ENCODE peak calls at places on chromosomes 6 and 20, in four cellular contexts. One of them, this sample, is unnamed.

GRCh38 chr6:73652637-73653570 is 888 bp downstream of the SLC17A5 start:
- DNase-seq in cardiac muscle cell: peak
- DNase-seq in NCI-H1930: peak
- DNase-seq in activated B cell treated with CpG ODN at 0.5 μM for 24 hours: peak
- DNase-seq in this sample: peak

GRCh38 chr6:151729829-151730495 is 77.5 kb upstream of the ESR1 start:
- DNase-seq in cardiac muscle cell: no peak
- DNase-seq in NCI-H1930: no peak
- DNase-seq in activated B cell treated with CpG ODN at 0.5 μM for 24 hours: no peak
- DNase-seq in this sample: no peak

GRCh38 chr20:63625771-63626423 is 1.0 kb downstream of the GMEB2 start:
- DNase-seq in cardiac muscle cell: peak
- DNase-seq in NCI-H1930: no peak
- DNase-seq in activated B cell treated with CpG ODN at 0.5 μM for 24 hours: peak
- DNase-seq in this sample: no peak

GRCh38 chr6:86581833-86582232 is 355.5 kb upstream of the HTR1E start:
- DNase-seq in cardiac muscle cell: no peak
- DNase-seq in NCI-H1930: no peak
- DNase-seq in activated B cell treated with CpG ODN at 0.5 μM for 24 hours: no peak
- DNase-seq in this sample: no peak

GRCh38 chr20:46283426-46283825 is 24.9 kb downstream of the CDH22 start:
- DNase-seq in cardiac muscle cell: no peak
- DNase-seq in NCI-H1930: no peak
- DNase-seq in activated B cell treated with CpG ODN at 0.5 μM for 24 hours: no peak
- DNase-seq in this sample: no peak

GRCh38 chr6:72746276-72746675 is 124.4 kb downstream of the KCNQ5 start:
- DNase-seq in cardiac muscle cell: peak
- DNase-seq in NCI-H1930: no peak
- DNase-seq in activated B cell treated with CpG ODN at 0.5 μM for 24 hours: no peak
- DNase-seq in this sample: no peak

GRCh38 chr6:151325075-151326050 is 66.0 kb downstream of the ZBTB2 start:
- DNase-seq in cardiac muscle cell: peak
- DNase-seq in NCI-H1930: no peak
- DNase-seq in activated B cell treated with CpG ODN at 0.5 μM for 24 hours: peak
- DNase-seq in this sample: peak

GRCh38 chr6:148358196-148358785 is 15.7 kb downstream of the SASH1 start:
- DNase-seq in cardiac muscle cell: no peak
- DNase-seq in NCI-H1930: no peak
- DNase-seq in activated B cell treated with CpG ODN at 0.5 μM for 24 hours: no peak
- DNase-seq in this sample: no peak

GRCh38 chr20:49750611-49751396 is 37.1 kb upstream of the B4GALT5 start:
- DNase-seq in cardiac muscle cell: no peak
- DNase-seq in NCI-H1930: no peak
- DNase-seq in activated B cell treated with CpG ODN at 0.5 μM for 24 hours: no peak
- DNase-seq in this sample: no peak

GRCh38 chr6:88989215-88989614 is 25.8 kb upstream of the RNGTT start:
- DNase-seq in cardiac muscle cell: no peak
- DNase-seq in NCI-H1930: no peak
- DNase-seq in activated B cell treated with CpG ODN at 0.5 μM for 24 hours: no peak
- DNase-seq in this sample: no peak

GRCh38 chr6:111184827-111185567 is 97.7 kb downstream of the SLC16A10 start:
- DNase-seq in cardiac muscle cell: no peak
- DNase-seq in NCI-H1930: no peak
- DNase-seq in activated B cell treated with CpG ODN at 0.5 μM for 24 hours: no peak
- DNase-seq in this sample: no peak

GRCh38 chr6:129211626-129212025 is 328.7 kb downstream of the LAMA2 start:
- DNase-seq in cardiac muscle cell: no peak
- DNase-seq in NCI-H1930: no peak
- DNase-seq in activated B cell treated with CpG ODN at 0.5 μM for 24 hours: no peak
- DNase-seq in this sample: no peak

GRCh38 chr20:25280574-25281535 is 33.0 kb downstream of the PYGB start:
- DNase-seq in cardiac muscle cell: no peak
- DNase-seq in NCI-H1930: no peak
- DNase-seq in activated B cell treated with CpG ODN at 0.5 μM for 24 hours: peak
- DNase-seq in this sample: no peak

GRCh38 chr6:108174371-108175175 is 8.8 kb downstream of the NR2E1 start:
- DNase-seq in cardiac muscle cell: peak
- DNase-seq in NCI-H1930: no peak
- DNase-seq in activated B cell treated with CpG ODN at 0.5 μM for 24 hours: peak
- DNase-seq in this sample: no peak

GRCh38 chr20:60060593-60060992 is 102.4 kb downstream of the CDH26 start:
- DNase-seq in cardiac muscle cell: peak
- DNase-seq in NCI-H1930: no peak
- DNase-seq in activated B cell treated with CpG ODN at 0.5 μM for 24 hours: no peak
- DNase-seq in this sample: no peak

GRCh38 chr6:67680297-67680932 is 954.7 kb upstream of the ADGRB3 start:
- DNase-seq in cardiac muscle cell: no peak
- DNase-seq in NCI-H1930: no peak
- DNase-seq in activated B cell treated with CpG ODN at 0.5 μM for 24 hours: no peak
- DNase-seq in this sample: no peak

GRCh38 chr20:56788041-56788670 is 159.1 kb downstream of the TFAP2C start:
- DNase-seq in cardiac muscle cell: no peak
- DNase-seq in NCI-H1930: no peak
- DNase-seq in activated B cell treated with CpG ODN at 0.5 μM for 24 hours: no peak
- DNase-seq in this sample: peak

GRCh38 chr20:34629342-34629741 is 47.5 kb downstream of the PIGU start:
- DNase-seq in cardiac muscle cell: no peak
- DNase-seq in NCI-H1930: no peak
- DNase-seq in activated B cell treated with CpG ODN at 0.5 μM for 24 hours: no peak
- DNase-seq in this sample: no peak

GRCh38 chr6:161303628-161304340 is 29.9 kb upstream of the AGPAT4 start:
- DNase-seq in cardiac muscle cell: no peak
- DNase-seq in NCI-H1930: no peak
- DNase-seq in activated B cell treated with CpG ODN at 0.5 μM for 24 hours: no peak
- DNase-seq in this sample: no peak

GRCh38 chr6:116764961-116765841 is at the start of gene FAM162B:
- DNase-seq in cardiac muscle cell: peak
- DNase-seq in NCI-H1930: no peak
- DNase-seq in activated B cell treated with CpG ODN at 0.5 μM for 24 hours: no peak
- DNase-seq in this sample: peak

GRCh38 chr6:89574860-89575561 is 63.5 kb downstream of the LYRM2 start:
- DNase-seq in cardiac muscle cell: no peak
- DNase-seq in NCI-H1930: no peak
- DNase-seq in activated B cell treated with CpG ODN at 0.5 μM for 24 hours: no peak
- DNase-seq in this sample: no peak

This sample was measured in HuH-7.5.